ENCODE peak calls at places on chromosomes 5 and 9, in seven cellular contexts. J is uterus, Q is cardiac muscle cell, N is esophagus squamous epithelium, T is heart left ventricle, I is SJSA1, A is tibial artery. D is an unnamed sample. For H3K9me3, the result is how much of the 10 kb centered on the place peaks cover.

GRCh38 chr5:68333649-68334549 is 118.3 kb downstream of the PIK3R1 start:
- DNase-seq in N (no peak), Q (no peak), T (no peak), J (no peak), I (peak), A (no peak), D (no peak)

GRCh38 chr5:147939431-147940114 is 33.2 kb upstream of the C5orf46 start:
- DNase-seq in A (no peak), J (no peak), N (no peak), Q (no peak), T (no peak), I (no peak), D (no peak)

GRCh38 chr9:136655244-136656225 is 7.2 kb upstream of the EGFL7 start:
- DNase-seq in J (peak), N (no peak), Q (no peak), T (peak), A (no peak), I (no peak), D (no peak)

GRCh38 chr5:150137997-150138396 is 17.6 kb downstream of the PDGFRB start:
- DNase-seq in J (no peak), I (no peak), A (peak), N (no peak), Q (no peak), T (no peak), D (no peak)

GRCh38 chr5:125486634-125487033 is 740.2 kb upstream of the ZNF608 start:
- DNase-seq in T (no peak), N (no peak), A (no peak), Q (no peak), J (no peak), I (peak), D (no peak)

GRCh38 chr5:132094393-132095076 is 20.9 kb downstream of the CSF2 start:
- DNase-seq in A (peak), J (no peak), Q (no peak), T (no peak), I (peak), N (no peak), D (no peak)

GRCh38 chr5:171275822-171276544 is 33.1 kb upstream of the TLX3 start:
- DNase-seq in T (no peak), Q (no peak), I (no peak), N (no peak), A (no peak), J (no peak), D (no peak)

GRCh38 chr5:174612686-174613085 is 111.7 kb upstream of the MSX2 start:
- DNase-seq in I (no peak), A (no peak), N (no peak), J (no peak), T (no peak), Q (no peak), D (no peak)

GRCh38 chr5:150615141-150615699 is 25.2 kb upstream of the SYNPO start:
- DNase-seq in T (peak), J (peak), N (no peak), Q (no peak), A (peak), I (no peak), D (no peak)

GRCh38 chr9:115649991-115650472 is 503.6 kb upstream of the PAPPA start:
- DNase-seq in N (no peak), Q (no peak), T (peak), I (peak), A (peak), J (peak), D (no peak)

GRCh38 chr5:178384815-178385471 is 152.3 kb upstream of the PHYKPL start:
- DNase-seq in T (no peak), I (no peak), N (no peak), Q (no peak), J (no peak), A (no peak), D (no peak)

GRCh38 chr9:98488578-98489312 is 220.0 kb downstream of the GABBR2 start:
- DNase-seq in A (no peak), I (peak), T (no peak), Q (peak), N (no peak), J (no peak), D (no peak)

GRCh38 chr9:8732367-8733075 is 932.9 kb upstream of the DMAC1 start:
- DNase-seq in N (no peak), I (no peak), T (no peak), A (no peak), Q (no peak), J (no peak), D (no peak)

GRCh38 chr5:67206381-67207328 is 10.1 kb upstream of the CD180 start:
- DNase-seq in J (no peak), T (no peak), Q (no peak), A (no peak), N (no peak), I (peak), D (peak)

GRCh38 chr5:73625905-73626811 is at the start of gene ARHGEF28:
- DNase-seq in I (peak), N (no peak), J (peak), T (peak), Q (peak), A (peak), D (no peak)

GRCh38 chr5:38666668-38667498 is 110.4 kb upstream of the LIFR start:
- DNase-seq in I (peak), J (no peak), Q (peak), A (peak), T (peak), N (no peak), D (no peak)

GRCh38 chr5:68416714-68417113 is 201.2 kb downstream of the PIK3R1 start:
- DNase-seq in Q (no peak), T (no peak), A (no peak), J (no peak), N (no peak), I (no peak), D (no peak)

GRCh38 chr9:12855066-12855465 is 80.2 kb downstream of the LURAP1L start:
- DNase-seq in A (no peak), I (no peak), J (no peak), N (no peak), T (no peak), Q (no peak), D (no peak)

GRCh38 chr5:97164846-97165245 is 18.2 kb downstream of the RIOK2 start:
- DNase-seq in I (no peak), N (no peak), A (no peak), T (no peak), J (no peak), Q (no peak), D (no peak)

GRCh38 chr5:57349214-57349613 is 133.4 kb downstream of the ACTBL2 start:
- DNase-seq in T (no peak), J (no peak), Q (no peak), A (no peak), I (no peak), N (no peak), D (no peak)

GRCh38 chr5:33583332-33583731 is 142.6 kb downstream of the TARS1 start:
- DNase-seq in J (no peak), N (no peak), T (no peak), A (no peak), Q (no peak), I (no peak), D (no peak)

GRCh38 chr5:169527863-169528262 is 55.7 kb upstream of the SPDL1 start:
- DNase-seq in Q (no peak), T (no peak), A (no peak), J (no peak), I (no peak), N (no peak), D (no peak)

GRCh38 chr9:2743937-2744529 is 26.7 kb downstream of the KCNV2 start:
- DNase-seq in I (no peak), Q (no peak), T (no peak), J (no peak), N (no peak), A (no peak), D (no peak)

GRCh38 chr5:82813951-82814350 is 263.2 kb downstream of the TMEM167A start:
- DNase-seq in N (no peak), J (no peak), Q (no peak), I (no peak), A (no peak), T (no peak), D (no peak)

GRCh38 chr9:135226369-135227050 is 139.0 kb downstream of the OLFM1 start:
- DNase-seq in T (no peak), J (no peak), Q (no peak), I (no peak), A (no peak), N (no peak), D (no peak)

GRCh38 chr5:89276566-89277305 is 393.8 kb upstream of the MEF2C start:
- DNase-seq in A (no peak), T (no peak), Q (no peak), I (no peak), J (no peak), N (no peak), D (no peak)

GRCh38 chr5:159782197-159782994 is 133.9 kb upstream of the ADRA1B start:
- DNase-seq in Q (no peak), J (no peak), N (no peak), T (no peak), A (no peak), I (no peak), D (no peak)

GRCh38 chr9:126661521-126662251 is 48.0 kb downstream of the LMX1B start:
- DNase-seq in A (no peak), T (no peak), J (no peak), I (no peak), Q (no peak), N (no peak), D (no peak)

GRCh38 chr9:27059907-27060306 is 49.1 kb upstream of the TEK start:
- DNase-seq in T (no peak), J (no peak), I (no peak), A (no peak), N (no peak), Q (no peak), D (no peak)

GRCh38 chr5:176167800-176168199 is 70.4 kb upstream of the SIMC1 start:
- DNase-seq in Q (peak), J (no peak), N (no peak), I (no peak), A (no peak), T (no peak), D (no peak)

GRCh38 chr9:37271679-37272078 is 150.8 kb upstream of the GRHPR start:
- DNase-seq in Q (no peak), J (no peak), I (no peak), A (no peak), N (no peak), T (no peak), D (no peak)

GRCh38 chr9:120710110-120710981 is 3.9 kb downstream of the MEGF9 start:
- DNase-seq in I (peak), N (no peak), Q (no peak), A (no peak), T (no peak), J (no peak), D (peak)
- H3K4me3 ChIP-seq in I (no peak), N (peak), Q (no peak), A (peak), T (peak), J (no peak), D (peak)

DNA sequence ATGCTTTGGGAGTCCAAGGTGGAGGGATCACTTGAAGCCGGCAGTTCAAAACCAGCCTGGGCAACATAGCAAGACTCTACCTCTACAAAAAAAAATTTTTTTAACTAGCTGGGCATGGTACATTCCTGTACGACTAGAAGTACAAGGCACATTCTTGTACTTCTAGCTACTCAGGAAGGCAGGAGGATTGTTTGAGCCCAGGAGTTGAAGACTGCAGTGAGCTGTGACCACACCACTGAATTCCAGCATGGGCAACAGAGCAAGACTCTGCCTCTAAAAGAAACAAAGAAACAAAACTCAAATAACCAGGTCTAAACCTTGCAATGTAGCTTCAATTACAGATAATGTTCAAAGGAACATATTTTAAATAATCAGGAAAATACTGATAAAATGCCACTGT is 56.2 kb downstream of the SSBP2 start:
- DNase-seq in J (no peak), I (no peak), Q (no peak), T (no peak), A (no peak), N (no peak), D (no peak)
- H3K9me3 ChIP-seq in J (under half), I (under half), Q (under half), T (under half), A (under half), N (under half), D (under half)

DNA sequence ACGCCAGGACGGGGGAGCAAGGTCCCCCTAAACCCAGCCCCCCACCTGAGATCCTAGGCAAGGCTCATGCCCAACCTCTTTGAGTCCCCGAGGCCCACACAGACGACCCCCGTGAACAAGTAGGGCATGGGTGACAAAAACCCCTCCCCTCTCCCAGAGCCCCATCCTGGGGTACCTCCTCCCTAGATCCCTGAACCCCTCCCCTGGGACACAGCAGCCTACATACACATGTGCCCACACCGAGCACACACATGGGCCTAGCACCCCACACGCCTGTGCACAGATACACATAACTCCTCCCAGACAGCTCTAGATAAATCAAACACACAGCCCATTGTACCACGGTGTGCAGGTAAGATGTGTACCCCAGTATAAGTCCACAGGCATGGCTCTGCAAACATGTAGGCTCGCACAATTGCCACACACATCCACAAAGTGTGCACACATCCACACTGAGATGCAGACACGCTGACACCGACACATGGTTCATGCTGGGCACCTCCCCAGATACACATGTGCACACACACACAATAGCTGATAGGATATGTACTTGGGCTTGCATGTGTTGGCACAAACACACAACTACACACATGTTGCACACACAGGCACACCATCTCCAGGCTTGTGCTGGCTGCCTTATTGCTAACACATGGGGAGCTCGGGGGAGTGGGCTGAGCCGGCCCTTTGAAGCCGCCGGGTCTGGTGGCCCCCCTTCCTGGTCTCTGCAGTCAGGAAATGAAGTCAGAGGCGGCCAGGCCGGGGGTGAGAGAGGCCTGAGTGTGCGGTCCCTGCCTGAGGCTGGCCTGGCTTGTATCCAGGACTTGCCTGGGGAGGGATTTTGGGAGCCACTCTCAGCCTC is 30.3 kb downstream of the GOLGA2 start:
- DNase-seq in I (peak), J (peak), N (no peak), A (no peak), Q (no peak), T (peak), D (no peak)
- H3K27ac ChIP-seq in I (no peak), J (peak), N (no peak), A (no peak), Q (no peak), T (peak), D (no peak)

DNA sequence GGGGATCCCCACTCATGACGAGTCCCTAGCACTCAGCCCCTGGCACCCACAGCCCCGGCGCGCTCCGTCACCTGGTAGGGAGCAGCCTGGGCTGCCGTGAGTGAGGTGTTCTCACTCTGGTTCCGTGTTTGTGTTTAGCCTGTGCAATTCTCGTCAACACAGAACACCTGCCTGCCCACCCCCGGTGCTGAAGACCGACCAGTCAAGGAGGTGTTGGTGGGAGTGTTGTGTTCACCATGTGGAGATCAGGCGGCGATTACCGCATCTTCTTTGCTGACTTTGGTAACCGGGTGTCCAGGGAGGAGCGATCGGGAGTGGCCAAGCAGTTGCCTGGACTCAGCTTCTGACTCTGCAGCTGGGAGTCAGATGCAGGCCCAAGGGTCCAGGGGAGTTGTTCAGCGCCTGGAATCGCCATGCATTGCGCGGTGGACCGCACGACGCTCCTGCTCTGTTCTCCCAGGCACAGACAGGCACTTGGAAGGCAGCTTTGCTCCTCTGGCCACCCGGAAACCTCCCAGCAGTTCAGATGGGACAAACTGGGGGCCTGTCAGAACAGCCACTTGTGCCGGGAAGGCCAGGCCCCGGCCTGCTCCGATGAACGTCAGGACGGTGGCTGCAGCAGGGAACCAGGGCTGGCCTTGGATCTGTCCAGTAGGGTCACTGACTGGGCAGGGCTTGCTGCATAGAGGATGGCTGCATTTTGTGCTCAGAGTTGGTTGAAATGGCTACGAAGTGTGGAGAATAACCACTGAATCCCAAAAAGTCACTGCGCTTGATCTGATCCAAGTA is 28.2 kb downstream of the EXOC3 start:
- DNase-seq in T (peak), I (no peak), A (peak), N (no peak), J (no peak), Q (no peak), D (no peak)
- H3K4me3 ChIP-seq in T (no peak), I (no peak), A (no peak), N (peak), J (no peak), Q (no peak), D (peak)